ENCODE peak calls at places on chromosome 10, in ten cellular contexts. L is caudate nucleus; P is amygdala; V is cardiac muscle cell; D is activated naive CD4-positive, alpha-beta T cell; W is stimulated activated naive CD4-positive, alpha-beta T cell treated with Interleukin-2 at 50 U/mL for 16 hours; I is GDM1; S is GM23248; C is naive thymus-derived CD8-positive, alpha-beta T cell; O is T-helper 1 cell. K is an unnamed sample.

GRCh38 chr10:128727114-128727513 is 600.9 kb upstream of the MKI67 start:
- DNase-seq in L (no peak), P (no peak), V (no peak), D (no peak), W (no peak), I (no peak), S (no peak), C (no peak), O (no peak), K (no peak)

GRCh38 chr10:93595378-93596288 is 5.4 kb downstream of the RBP4 start:
- DNase-seq in L (no peak), P (no peak), V (no peak), D (no peak), W (no peak), I (no peak), S (peak; percentile 6), C (no peak), O (no peak), K (no peak)

GRCh38 chr10:60140681-60141632 is 234.6 kb upstream of the CCDC6 start:
- DNase-seq in L (no peak), P (no peak), V (peak; percentile 90), D (no peak), W (no peak), I (no peak), S (no peak), C (no peak), O (no peak), K (peak; percentile 53)

GRCh38 chr10:3404381-3404780 is 231.8 kb upstream of the PITRM1 start:
- DNase-seq in L (no peak), P (no peak), V (no peak), D (no peak), W (no peak), I (no peak), S (no peak), C (no peak), O (no peak), K (no peak)

GRCh38 chr10:72087392-72087968 is 871 bp downstream of the SPOCK2 start:
- DNase-seq in L (no peak), P (no peak), V (no peak), D (peak; percentile 43), W (peak; percentile 40), I (no peak), S (no peak), C (peak; percentile 46), O (peak; percentile 46), K (no peak)

GRCh38 chr10:48307584-48307983 is 1.1 kb downstream of the MAPK8 start:
- DNase-seq in L (no peak), P (no peak), V (no peak), D (no peak), W (no peak), I (no peak), S (peak; percentile 15), C (no peak), O (no peak), K (no peak)

GRCh38 chr10:130074639-130075038 is 36.0 kb downstream of the C10orf143 start:
- DNase-seq in L (no peak), P (no peak), V (no peak), D (no peak), W (no peak), I (no peak), S (peak; percentile 19), C (no peak), O (no peak), K (no peak)

GRCh38 chr10:77560471-77560870 is 77.1 kb downstream of the KCNMA1 start:
- DNase-seq in L (no peak), P (no peak), V (peak; percentile 63), D (no peak), W (no peak), I (no peak), S (no peak), C (no peak), O (no peak), K (no peak)

GRCh38 chr10:132942101-132942739 is at the start of gene CFAP46:
- DNase-seq in L (no peak), P (peak; percentile 32), V (peak; percentile 91), D (no peak), W (no peak), I (no peak), S (peak; percentile 50), C (no peak), O (no peak), K (no peak)

GRCh38 chr10:95480901-95481491 is 80.2 kb downstream of the SORBS1 start:
- DNase-seq in L (no peak), P (no peak), V (peak; percentile 42), D (no peak), W (no peak), I (no peak), S (peak; percentile 52), C (no peak), O (no peak), K (peak; percentile 24)

GRCh38 chr10:120979435-120980315 is 128.5 kb downstream of the WDR11 start:
- DNase-seq in L (peak; percentile 20), P (peak; percentile 5), V (peak; percentile 56), D (no peak), W (no peak), I (no peak), S (peak; percentile 10), C (no peak), O (peak; percentile 3), K (no peak)

GRCh38 chr10:132392811-132393694 is 3.9 kb upstream of the PWWP2B start:
- DNase-seq in L (no peak), P (no peak), V (no peak), D (no peak), W (no peak), I (no peak), S (peak; percentile 72), C (no peak), O (no peak), K (peak; percentile 84)

GRCh38 chr10:91680521-91680920 is 47.6 kb upstream of the PPP1R3C start:
- DNase-seq in L (no peak), P (no peak), V (no peak), D (no peak), W (no peak), I (no peak), S (peak; percentile 42), C (no peak), O (no peak), K (no peak)

GRCh38 chr10:12730809-12731519 is 270.5 kb downstream of the CCDC3 start:
- DNase-seq in L (no peak), P (no peak), V (no peak), D (no peak), W (no peak), I (no peak), S (peak; percentile 63), C (no peak), O (no peak), K (no peak)

GRCh38 chr10:50993817-50994251 is 80.5 kb upstream of the PRKG1 start:
- DNase-seq in L (no peak), P (no peak), V (no peak), D (no peak), W (no peak), I (no peak), S (peak; percentile 84), C (no peak), O (no peak), K (no peak)

GRCh38 chr10:109126016-109126415 is 797.3 kb downstream of the XPNPEP1 start:
- DNase-seq in L (no peak), P (no peak), V (no peak), D (no peak), W (no peak), I (no peak), S (peak; percentile 17), C (no peak), O (no peak), K (peak; percentile 12)

GRCh38 chr10:97708976-97709745 is 4.4 kb upstream of the MARVELD1 start:
- DNase-seq in L (no peak), P (peak; percentile 19), V (peak; percentile 88), D (peak; percentile 10), W (peak; percentile 25), I (peak; percentile 27), S (peak; percentile 83), C (no peak), O (peak; percentile 23), K (peak; percentile 69)

GRCh38 chr10:99396471-99396870 is 34.0 kb downstream of the GOT1 start:
- DNase-seq in L (no peak), P (no peak), V (no peak), D (no peak), W (no peak), I (no peak), S (peak; percentile 70), C (no peak), O (no peak), K (peak; percentile 70)

GRCh38 chr10:70685461-70685911 is 13.2 kb downstream of the ADAMTS14 start:
- DNase-seq in L (no peak), P (no peak), V (peak; percentile 27), D (no peak), W (no peak), I (no peak), S (no peak), C (no peak), O (no peak), K (no peak)

GRCh38 chr10:15369642-15370211 is 1.4 kb downstream of the FAM171A1 start:
- DNase-seq in L (peak; percentile 13), P (no peak), V (peak; percentile 11), D (peak; percentile 4), W (no peak), I (no peak), S (peak; percentile 33), C (no peak), O (no peak), K (no peak)

GRCh38 chr10:94487575-94487974 is 58.0 kb upstream of the HELLS start:
- DNase-seq in L (no peak), P (no peak), V (no peak), D (no peak), W (no peak), I (no peak), S (no peak), C (no peak), O (no peak), K (no peak)

GRCh38 chr10:111171183-111171582 is 94.4 kb downstream of the ADRA2A start:
- DNase-seq in L (no peak), P (no peak), V (no peak), D (no peak), W (no peak), I (no peak), S (no peak), C (no peak), O (no peak), K (no peak)

GRCh38 chr10:123967626-123968243 is 76.1 kb upstream of the CPXM2 start:
- DNase-seq in L (peak; percentile 26), P (peak; percentile 20), V (peak; percentile 83), D (peak; percentile 5), W (no peak), I (peak; percentile 13), S (peak; percentile 76), C (peak; percentile 7), O (peak; percentile 8), K (peak; percentile 42)